ENCODE peak calls at places on chromosomes 11 and 22, in ten cellular contexts. One of them, this sample, is unnamed.

GRCh38 chr22:42452916-42453315 is 20.7 kb upstream of the NFAM1 start:
- DNase-seq in Peyer's patch: no peak
- DNase-seq in HCT116: no peak
- DNase-seq in fibroblast of the aortic adventitia: no peak
- DNase-seq in fibroblast of lung: no peak
- DNase-seq in thoracic aorta: no peak
- DNase-seq in lower leg skin: no peak
- DNase-seq in fibroblast of mammary gland: no peak
- DNase-seq in stomach: no peak
- DNase-seq in astrocyte of the cerebellum: no peak
- DNase-seq in this sample: no peak

GRCh38 chr22:42236268-42236667 is 34.2 kb downstream of the TCF20 start:
- DNase-seq in fibroblast of lung: no peak
- DNase-seq in thoracic aorta: no peak
- DNase-seq in Peyer's patch: no peak
- DNase-seq in stomach: no peak
- DNase-seq in fibroblast of the aortic adventitia: no peak
- DNase-seq in fibroblast of mammary gland: no peak
- DNase-seq in lower leg skin: no peak
- DNase-seq in HCT116: no peak
- DNase-seq in astrocyte of the cerebellum: no peak
- DNase-seq in this sample: no peak

GRCh38 chr11:58898106-58898505 is 41.2 kb upstream of the GLYATL1 start:
- DNase-seq in stomach: no peak
- DNase-seq in HCT116: no peak
- DNase-seq in fibroblast of the aortic adventitia: peak; percentile 30
- DNase-seq in fibroblast of lung: no peak
- DNase-seq in astrocyte of the cerebellum: no peak
- DNase-seq in lower leg skin: no peak
- DNase-seq in fibroblast of mammary gland: peak; percentile 43
- DNase-seq in thoracic aorta: no peak
- DNase-seq in Peyer's patch: no peak
- DNase-seq in this sample: no peak

GRCh38 chr11:10414659-10415058 is 40.4 kb upstream of the AMPD3 start:
- DNase-seq in lower leg skin: no peak
- DNase-seq in fibroblast of mammary gland: peak; percentile 46
- DNase-seq in Peyer's patch: peak; percentile 54
- DNase-seq in HCT116: no peak
- DNase-seq in stomach: no peak
- DNase-seq in thoracic aorta: no peak
- DNase-seq in fibroblast of the aortic adventitia: peak; percentile 50
- DNase-seq in astrocyte of the cerebellum: no peak
- DNase-seq in fibroblast of lung: peak; percentile 65
- DNase-seq in this sample: no peak

GRCh38 chr11:119728226-119728626 is 774 bp downstream of the NECTIN1 start:
- DNase-seq in astrocyte of the cerebellum: no peak
- DNase-seq in Peyer's patch: no peak
- DNase-seq in lower leg skin: no peak
- DNase-seq in stomach: no peak
- DNase-seq in fibroblast of the aortic adventitia: no peak
- DNase-seq in thoracic aorta: no peak
- DNase-seq in HCT116: no peak
- DNase-seq in fibroblast of mammary gland: no peak
- DNase-seq in fibroblast of lung: no peak
- DNase-seq in this sample: no peak

GRCh38 chr11:967995-968751 is 42.5 kb downstream of the AP2A2 start:
- DNase-seq in fibroblast of lung: no peak
- DNase-seq in fibroblast of mammary gland: no peak
- DNase-seq in astrocyte of the cerebellum: no peak
- DNase-seq in lower leg skin: no peak
- DNase-seq in stomach: no peak
- DNase-seq in fibroblast of the aortic adventitia: no peak
- DNase-seq in thoracic aorta: no peak
- DNase-seq in HCT116: no peak
- DNase-seq in Peyer's patch: no peak
- DNase-seq in this sample: no peak

GRCh38 chr11:30459821-30460220 is 126.3 kb downstream of the MPPED2 start:
- DNase-seq in fibroblast of lung: no peak
- DNase-seq in fibroblast of the aortic adventitia: no peak
- DNase-seq in thoracic aorta: no peak
- DNase-seq in HCT116: no peak
- DNase-seq in fibroblast of mammary gland: no peak
- DNase-seq in Peyer's patch: no peak
- DNase-seq in stomach: no peak
- DNase-seq in lower leg skin: no peak
- DNase-seq in astrocyte of the cerebellum: no peak
- DNase-seq in this sample: no peak

GRCh38 chr11:85027346-85027745 is 599.8 kb downstream of the DLG2 start:
- DNase-seq in fibroblast of the aortic adventitia: no peak
- DNase-seq in lower leg skin: no peak
- DNase-seq in astrocyte of the cerebellum: no peak
- DNase-seq in thoracic aorta: no peak
- DNase-seq in fibroblast of mammary gland: no peak
- DNase-seq in Peyer's patch: no peak
- DNase-seq in HCT116: no peak
- DNase-seq in fibroblast of lung: no peak
- DNase-seq in stomach: no peak
- DNase-seq in this sample: no peak

GRCh38 chr22:48665286-48666010 is 1162.2 kb downstream of the BRD1 start:
- DNase-seq in fibroblast of lung: no peak
- DNase-seq in fibroblast of mammary gland: no peak
- DNase-seq in stomach: no peak
- DNase-seq in lower leg skin: no peak
- DNase-seq in astrocyte of the cerebellum: no peak
- DNase-seq in Peyer's patch: no peak
- DNase-seq in thoracic aorta: no peak
- DNase-seq in fibroblast of the aortic adventitia: no peak
- DNase-seq in HCT116: no peak
- DNase-seq in this sample: no peak

GRCh38 chr11:120563698-120564572 is 52.4 kb downstream of the GRIK4 start:
- DNase-seq in thoracic aorta: no peak
- DNase-seq in fibroblast of mammary gland: no peak
- DNase-seq in astrocyte of the cerebellum: no peak
- DNase-seq in HCT116: no peak
- DNase-seq in fibroblast of lung: peak; percentile 39
- DNase-seq in Peyer's patch: no peak
- DNase-seq in lower leg skin: peak; percentile 79
- DNase-seq in stomach: no peak
- DNase-seq in fibroblast of the aortic adventitia: no peak
- DNase-seq in this sample: no peak

GRCh38 chr11:83520849-83521248 is 234.7 kb upstream of the CCDC90B start:
- DNase-seq in fibroblast of mammary gland: no peak
- DNase-seq in fibroblast of lung: no peak
- DNase-seq in fibroblast of the aortic adventitia: no peak
- DNase-seq in lower leg skin: no peak
- DNase-seq in thoracic aorta: no peak
- DNase-seq in HCT116: no peak
- DNase-seq in Peyer's patch: no peak
- DNase-seq in stomach: peak; percentile 30
- DNase-seq in astrocyte of the cerebellum: no peak
- DNase-seq in this sample: no peak

GRCh38 chr11:1422481-1422880 is 32.7 kb downstream of the BRSK2 start:
- DNase-seq in lower leg skin: no peak
- DNase-seq in HCT116: no peak
- DNase-seq in astrocyte of the cerebellum: no peak
- DNase-seq in fibroblast of the aortic adventitia: no peak
- DNase-seq in stomach: no peak
- DNase-seq in Peyer's patch: no peak
- DNase-seq in fibroblast of mammary gland: no peak
- DNase-seq in thoracic aorta: no peak
- DNase-seq in fibroblast of lung: no peak
- DNase-seq in this sample: no peak

GRCh38 chr11:36498721-36499120 is 11.4 kb downstream of the TRAF6 start:
- DNase-seq in fibroblast of the aortic adventitia: no peak
- DNase-seq in lower leg skin: no peak
- DNase-seq in fibroblast of lung: no peak
- DNase-seq in thoracic aorta: no peak
- DNase-seq in HCT116: no peak
- DNase-seq in astrocyte of the cerebellum: no peak
- DNase-seq in Peyer's patch: no peak
- DNase-seq in stomach: no peak
- DNase-seq in fibroblast of mammary gland: no peak
- DNase-seq in this sample: no peak

GRCh38 chr11:89660234-89660633 is 49.9 kb upstream of the TRIM77 start:
- DNase-seq in fibroblast of the aortic adventitia: no peak
- DNase-seq in lower leg skin: no peak
- DNase-seq in HCT116: no peak
- DNase-seq in thoracic aorta: no peak
- DNase-seq in astrocyte of the cerebellum: no peak
- DNase-seq in fibroblast of lung: no peak
- DNase-seq in Peyer's patch: no peak
- DNase-seq in fibroblast of mammary gland: no peak
- DNase-seq in stomach: no peak
- DNase-seq in this sample: no peak

GRCh38 chr11:68340003-68340767 is 27.8 kb downstream of the LRP5 start:
- DNase-seq in fibroblast of the aortic adventitia: no peak
- DNase-seq in lower leg skin: no peak
- DNase-seq in HCT116: no peak
- DNase-seq in astrocyte of the cerebellum: no peak
- DNase-seq in fibroblast of mammary gland: no peak
- DNase-seq in stomach: no peak
- DNase-seq in Peyer's patch: no peak
- DNase-seq in thoracic aorta: no peak
- DNase-seq in fibroblast of lung: no peak
- DNase-seq in this sample: peak; percentile 7

GRCh38 chr11:109859325-109859724 is 233.9 kb upstream of the ZC3H12C start:
- DNase-seq in stomach: no peak
- DNase-seq in HCT116: peak; percentile 95
- DNase-seq in Peyer's patch: no peak
- DNase-seq in lower leg skin: no peak
- DNase-seq in thoracic aorta: no peak
- DNase-seq in fibroblast of mammary gland: peak; percentile 89
- DNase-seq in astrocyte of the cerebellum: peak; percentile 43
- DNase-seq in fibroblast of the aortic adventitia: peak; percentile 66
- DNase-seq in fibroblast of lung: peak; percentile 97
- DNase-seq in this sample: no peak

GRCh38 chr11:110856993-110857812 is 145.0 kb upstream of the ARHGAP20 start:
- DNase-seq in Peyer's patch: no peak
- DNase-seq in fibroblast of the aortic adventitia: peak; percentile 85
- DNase-seq in stomach: no peak
- DNase-seq in thoracic aorta: no peak
- DNase-seq in fibroblast of mammary gland: peak; percentile 66
- DNase-seq in astrocyte of the cerebellum: no peak
- DNase-seq in fibroblast of lung: peak; percentile 45
- DNase-seq in lower leg skin: no peak
- DNase-seq in HCT116: no peak
- DNase-seq in this sample: no peak

GRCh38 chr11:35029979-35030378 is 109.0 kb upstream of the CD44 start:
- DNase-seq in fibroblast of the aortic adventitia: peak; percentile 72
- DNase-seq in lower leg skin: no peak
- DNase-seq in HCT116: no peak
- DNase-seq in fibroblast of lung: peak; percentile 90
- DNase-seq in fibroblast of mammary gland: peak; percentile 95
- DNase-seq in thoracic aorta: no peak
- DNase-seq in astrocyte of the cerebellum: no peak
- DNase-seq in Peyer's patch: no peak
- DNase-seq in stomach: no peak
- DNase-seq in this sample: peak; percentile 31
- H3K4me3 ChIP-seq in fibroblast of the aortic adventitia: no peak overlapping the region
- H3K4me3 ChIP-seq in lower leg skin: no peak overlapping the region
- H3K4me3 ChIP-seq in HCT116: peak overlapping the region; percentile 35
- H3K4me3 ChIP-seq in fibroblast of lung: no peak overlapping the region
- H3K4me3 ChIP-seq in fibroblast of mammary gland: no peak overlapping the region
- H3K4me3 ChIP-seq in thoracic aorta: no peak overlapping the region
- H3K4me3 ChIP-seq in astrocyte of the cerebellum: no peak overlapping the region
- H3K4me3 ChIP-seq in Peyer's patch: no peak overlapping the region
- H3K4me3 ChIP-seq in stomach: no peak overlapping the region
- H3K4me3 ChIP-seq in this sample: no peak overlapping the region

GRCh38 chr22:30821381-30821780 is 126.7 kb downstream of the OSBP2 start:
- DNase-seq in fibroblast of lung: no peak
- DNase-seq in stomach: no peak
- DNase-seq in thoracic aorta: no peak
- DNase-seq in astrocyte of the cerebellum: no peak
- DNase-seq in fibroblast of mammary gland: no peak
- DNase-seq in Peyer's patch: peak; percentile 2
- DNase-seq in fibroblast of the aortic adventitia: no peak
- DNase-seq in HCT116: no peak
- DNase-seq in lower leg skin: peak; percentile 58
- DNase-seq in this sample: no peak

GRCh38 chr22:30821863-30822215 is 127.2 kb downstream of the OSBP2 start:
- DNase-seq in thoracic aorta: no peak
- DNase-seq in fibroblast of lung: no peak
- DNase-seq in Peyer's patch: peak; percentile 23
- DNase-seq in astrocyte of the cerebellum: no peak
- DNase-seq in fibroblast of mammary gland: no peak
- DNase-seq in stomach: no peak
- DNase-seq in lower leg skin: peak; percentile 70
- DNase-seq in HCT116: no peak
- DNase-seq in fibroblast of the aortic adventitia: no peak
- DNase-seq in this sample: no peak

GRCh38 chr22:30824096-30824495 is 129.4 kb downstream of the OSBP2 start:
- DNase-seq in thoracic aorta: no peak
- DNase-seq in Peyer's patch: peak; percentile 17
- DNase-seq in lower leg skin: peak; percentile 66
- DNase-seq in stomach: no peak
- DNase-seq in fibroblast of mammary gland: no peak
- DNase-seq in HCT116: no peak
- DNase-seq in fibroblast of lung: no peak
- DNase-seq in astrocyte of the cerebellum: no peak
- DNase-seq in fibroblast of the aortic adventitia: no peak
- DNase-seq in this sample: no peak

GRCh38 chr22:30823015-30823370 is 128.3 kb downstream of the OSBP2 start:
- DNase-seq in stomach: no peak
- DNase-seq in lower leg skin: peak; percentile 70
- DNase-seq in Peyer's patch: peak; percentile 37
- DNase-seq in HCT116: no peak
- DNase-seq in fibroblast of mammary gland: no peak
- DNase-seq in fibroblast of the aortic adventitia: no peak
- DNase-seq in thoracic aorta: no peak
- DNase-seq in astrocyte of the cerebellum: no peak
- DNase-seq in fibroblast of lung: no peak
- DNase-seq in this sample: no peak

GRCh38 chr22:30822216-30823014 is 127.7 kb downstream of the OSBP2 start:
- DNase-seq in fibroblast of the aortic adventitia: no peak
- DNase-seq in Peyer's patch: peak; percentile 38
- DNase-seq in fibroblast of mammary gland: no peak
- DNase-seq in lower leg skin: peak; percentile 72
- DNase-seq in HCT116: no peak
- DNase-seq in fibroblast of lung: peak; percentile 15
- DNase-seq in astrocyte of the cerebellum: no peak
- DNase-seq in stomach: no peak
- DNase-seq in thoracic aorta: no peak
- DNase-seq in this sample: no peak
- H3K4me3 ChIP-seq in fibroblast of the aortic adventitia: peak overlapping the region; percentile 56
- H3K4me3 ChIP-seq in Peyer's patch: peak overlapping the region; percentile 47
- H3K4me3 ChIP-seq in fibroblast of mammary gland: peak overlapping the region; percentile 16
- H3K4me3 ChIP-seq in lower leg skin: no peak overlapping the region
- H3K4me3 ChIP-seq in HCT116: no peak overlapping the region
- H3K4me3 ChIP-seq in fibroblast of lung: no peak overlapping the region
- H3K4me3 ChIP-seq in astrocyte of the cerebellum: peak overlapping the region; percentile 38
- H3K4me3 ChIP-seq in stomach: peak overlapping the region; percentile 52
- H3K4me3 ChIP-seq in thoracic aorta: peak overlapping the region; percentile 49
- H3K4me3 ChIP-seq in this sample: peak overlapping the region; percentile 37

GRCh38 chr11:13207665-13208594 is 69.7 kb upstream of the BMAL1 start:
- DNase-seq in fibroblast of mammary gland: peak; percentile 91
- DNase-seq in lower leg skin: no peak
- DNase-seq in thoracic aorta: no peak
- DNase-seq in fibroblast of lung: peak; percentile 91
- DNase-seq in astrocyte of the cerebellum: peak; percentile 86
- DNase-seq in stomach: no peak
- DNase-seq in HCT116: no peak
- DNase-seq in Peyer's patch: peak; percentile 60
- DNase-seq in fibroblast of the aortic adventitia: peak; percentile 96
- DNase-seq in this sample: no peak
- H3K4me3 ChIP-seq in fibroblast of mammary gland: peak overlapping the region; percentile 42
- H3K4me3 ChIP-seq in lower leg skin: no peak overlapping the region
- H3K4me3 ChIP-seq in thoracic aorta: peak overlapping the region; percentile 74
- H3K4me3 ChIP-seq in fibroblast of lung: peak overlapping the region; percentile 42
- H3K4me3 ChIP-seq in astrocyte of the cerebellum: peak overlapping the region; percentile 20
- H3K4me3 ChIP-seq in stomach: peak overlapping the region; percentile 32
- H3K4me3 ChIP-seq in HCT116: peak overlapping the region; percentile 51
- H3K4me3 ChIP-seq in Peyer's patch: peak overlapping the region; percentile 43
- H3K4me3 ChIP-seq in fibroblast of the aortic adventitia: peak overlapping the region; percentile 49
- H3K4me3 ChIP-seq in this sample: peak overlapping the region; percentile 59

GRCh38 chr22:50528682-50529415 is 963 bp downstream of the TYMP start:
- DNase-seq in fibroblast of lung: no peak
- DNase-seq in stomach: no peak
- DNase-seq in Peyer's patch: no peak
- DNase-seq in fibroblast of mammary gland: no peak
- DNase-seq in thoracic aorta: no peak
- DNase-seq in HCT116: no peak
- DNase-seq in astrocyte of the cerebellum: no peak
- DNase-seq in fibroblast of the aortic adventitia: no peak
- DNase-seq in lower leg skin: no peak
- DNase-seq in this sample: no peak
- H3K4me3 ChIP-seq in fibroblast of lung: peak overlapping the region; percentile 38
- H3K4me3 ChIP-seq in stomach: peak overlapping the region; percentile 53
- H3K4me3 ChIP-seq in Peyer's patch: peak overlapping the region; percentile 70
- H3K4me3 ChIP-seq in fibroblast of mammary gland: peak overlapping the region; percentile 52
- H3K4me3 ChIP-seq in thoracic aorta: peak overlapping the region; percentile 78
- H3K4me3 ChIP-seq in HCT116: peak overlapping the region; percentile 92
- H3K4me3 ChIP-seq in astrocyte of the cerebellum: no peak overlapping the region
- H3K4me3 ChIP-seq in fibroblast of the aortic adventitia: peak overlapping the region; percentile 69
- H3K4me3 ChIP-seq in lower leg skin: peak overlapping the region; percentile 61
- H3K4me3 ChIP-seq in this sample: no peak overlapping the region

This sample was measured in effector memory CD4-positive, alpha-beta T cell.